ENCODE peak calls at places on chromosomes 3 and 15, in seven cellular contexts. One of them, this sample, is unnamed. For H3K4me1, the result is how much of the 10 kb centered on the place peaks cover.

GRCh38 chr3:170692720-170693119 is 106.8 kb upstream of the SLC7A14 start:
- DNase-seq in sigmoid colon: no peak
- DNase-seq in MM.1S: no peak
- DNase-seq in endodermal cell: no peak
- DNase-seq in DND-41: no peak
- DNase-seq in psoas muscle: no peak
- DNase-seq in transverse colon: no peak
- DNase-seq in this sample: no peak

GRCh38 chr15:34621675-34622074 is 38.2 kb upstream of the GOLGA8B start:
- DNase-seq in sigmoid colon: no peak
- DNase-seq in MM.1S: no peak
- DNase-seq in endodermal cell: no peak
- DNase-seq in DND-41: no peak
- DNase-seq in psoas muscle: no peak
- DNase-seq in transverse colon: no peak
- DNase-seq in this sample: no peak

GRCh38 chr15:88911766-88912118 is 1.4 kb downstream of the MFGE8 start:
- DNase-seq in sigmoid colon: peak
- DNase-seq in MM.1S: no peak
- DNase-seq in endodermal cell: peak
- DNase-seq in DND-41: no peak
- DNase-seq in psoas muscle: peak
- DNase-seq in transverse colon: no peak
- DNase-seq in this sample: no peak

GRCh38 chr3:13559751-13560540 is 11.0 kb downstream of the FBLN2 start:
- DNase-seq in sigmoid colon: peak
- DNase-seq in MM.1S: no peak
- DNase-seq in endodermal cell: no peak
- DNase-seq in DND-41: no peak
- DNase-seq in psoas muscle: peak
- DNase-seq in transverse colon: no peak
- DNase-seq in this sample: peak

GRCh38 chr3:155946178-155946577 is 75.7 kb downstream of the GMPS start:
- DNase-seq in sigmoid colon: no peak
- DNase-seq in MM.1S: no peak
- DNase-seq in endodermal cell: no peak
- DNase-seq in DND-41: no peak
- DNase-seq in psoas muscle: no peak
- DNase-seq in transverse colon: no peak
- DNase-seq in this sample: no peak

GRCh38 chr3:158659454-158660237 is 12.8 kb downstream of the LXN start:
- DNase-seq in sigmoid colon: peak
- DNase-seq in MM.1S: peak
- DNase-seq in endodermal cell: peak
- DNase-seq in DND-41: peak
- DNase-seq in psoas muscle: peak
- DNase-seq in transverse colon: peak
- DNase-seq in this sample: peak

GRCh38 chr3:146189519-146190173 is 28.7 kb upstream of the PLOD2 start:
- DNase-seq in sigmoid colon: peak
- DNase-seq in MM.1S: peak
- DNase-seq in endodermal cell: peak
- DNase-seq in DND-41: peak
- DNase-seq in psoas muscle: no peak
- DNase-seq in transverse colon: no peak
- DNase-seq in this sample: no peak

GRCh38 chr3:39125837-39126500 is 18.5 kb downstream of the TTC21A start:
- DNase-seq in sigmoid colon: peak
- DNase-seq in MM.1S: no peak
- DNase-seq in endodermal cell: no peak
- DNase-seq in DND-41: no peak
- DNase-seq in psoas muscle: no peak
- DNase-seq in transverse colon: no peak
- DNase-seq in this sample: no peak

GRCh38 chr15:73368301-73369072 is at the start of gene HCN4:
- DNase-seq in sigmoid colon: no peak
- DNase-seq in MM.1S: no peak
- DNase-seq in endodermal cell: peak
- DNase-seq in DND-41: no peak
- DNase-seq in psoas muscle: no peak
- DNase-seq in transverse colon: no peak
- DNase-seq in this sample: no peak

GRCh38 chr3:81967362-81967761 is 205.9 kb upstream of the GBE1 start:
- DNase-seq in sigmoid colon: no peak
- DNase-seq in MM.1S: no peak
- DNase-seq in endodermal cell: no peak
- DNase-seq in DND-41: no peak
- DNase-seq in psoas muscle: no peak
- DNase-seq in transverse colon: no peak
- DNase-seq in this sample: no peak

GRCh38 chr3:190266915-190267290 is 55.3 kb downstream of the CLDN1 start:
- DNase-seq in sigmoid colon: no peak
- DNase-seq in MM.1S: no peak
- DNase-seq in endodermal cell: no peak
- DNase-seq in DND-41: no peak
- DNase-seq in psoas muscle: no peak
- DNase-seq in transverse colon: no peak
- DNase-seq in this sample: no peak

GRCh38 chr15:30929064-30929669 is 25.5 kb downstream of the FAN1 start:
- DNase-seq in sigmoid colon: no peak
- DNase-seq in MM.1S: no peak
- DNase-seq in endodermal cell: no peak
- DNase-seq in DND-41: no peak
- DNase-seq in psoas muscle: no peak
- DNase-seq in transverse colon: no peak
- DNase-seq in this sample: no peak

GRCh38 chr3:177357352-177358084 is 160.2 kb upstream of the TBL1XR1 start:
- DNase-seq in sigmoid colon: no peak
- DNase-seq in MM.1S: peak
- DNase-seq in endodermal cell: peak
- DNase-seq in DND-41: no peak
- DNase-seq in psoas muscle: no peak
- DNase-seq in transverse colon: peak
- DNase-seq in this sample: peak

GRCh38 chr3:58342676-58343075 is 10.0 kb downstream of the PXK start:
- DNase-seq in sigmoid colon: no peak
- DNase-seq in MM.1S: no peak
- DNase-seq in endodermal cell: no peak
- DNase-seq in DND-41: no peak
- DNase-seq in psoas muscle: no peak
- DNase-seq in transverse colon: no peak
- DNase-seq in this sample: no peak

GRCh38 chr3:170811928-170812591 is 57.9 kb downstream of the RPL22L1 start:
- DNase-seq in sigmoid colon: peak
- DNase-seq in MM.1S: peak
- DNase-seq in endodermal cell: peak
- DNase-seq in DND-41: peak
- DNase-seq in psoas muscle: peak
- DNase-seq in transverse colon: peak
- DNase-seq in this sample: peak

GRCh38 chr15:72206677-72207000 is 9.1 kb upstream of the GRAMD2A start:
- DNase-seq in sigmoid colon: no peak
- DNase-seq in MM.1S: no peak
- DNase-seq in endodermal cell: peak
- DNase-seq in DND-41: no peak
- DNase-seq in psoas muscle: no peak
- DNase-seq in transverse colon: no peak
- DNase-seq in this sample: no peak

GRCh38 chr3:30656624-30657141 is 50.3 kb downstream of the TGFBR2 start:
- DNase-seq in sigmoid colon: no peak
- DNase-seq in MM.1S: no peak
- DNase-seq in endodermal cell: no peak
- DNase-seq in DND-41: no peak
- DNase-seq in psoas muscle: no peak
- DNase-seq in transverse colon: no peak
- DNase-seq in this sample: no peak

GRCh38 chr3:30660128-30660525 is 53.7 kb downstream of the TGFBR2 start:
- DNase-seq in sigmoid colon: no peak
- DNase-seq in MM.1S: no peak
- DNase-seq in endodermal cell: no peak
- DNase-seq in DND-41: no peak
- DNase-seq in psoas muscle: no peak
- DNase-seq in transverse colon: no peak
- DNase-seq in this sample: no peak

GRCh38 chr3:30659270-30660127 is 53.1 kb downstream of the TGFBR2 start:
- DNase-seq in sigmoid colon: no peak
- DNase-seq in MM.1S: peak
- DNase-seq in endodermal cell: no peak
- DNase-seq in DND-41: no peak
- DNase-seq in psoas muscle: no peak
- DNase-seq in transverse colon: no peak
- DNase-seq in this sample: no peak

GRCh38 chr3:30658328-30659052 is 52.1 kb downstream of the TGFBR2 start:
- DNase-seq in sigmoid colon: no peak
- DNase-seq in MM.1S: peak
- DNase-seq in endodermal cell: no peak
- DNase-seq in DND-41: peak
- DNase-seq in psoas muscle: no peak
- DNase-seq in transverse colon: no peak
- DNase-seq in this sample: no peak

GRCh38 chr3:30657914-30658313 is 51.5 kb downstream of the TGFBR2 start:
- DNase-seq in sigmoid colon: no peak
- DNase-seq in MM.1S: no peak
- DNase-seq in endodermal cell: no peak
- DNase-seq in DND-41: peak
- DNase-seq in psoas muscle: no peak
- DNase-seq in transverse colon: no peak
- DNase-seq in this sample: no peak
- H3K4me1 ChIP-seq in sigmoid colon: half or more
- H3K4me1 ChIP-seq in MM.1S: half or more
- H3K4me1 ChIP-seq in endodermal cell: under half
- H3K4me1 ChIP-seq in DND-41: half or more
- H3K4me1 ChIP-seq in psoas muscle: under half
- H3K4me1 ChIP-seq in transverse colon: under half
- H3K4me1 ChIP-seq in this sample: under half

GRCh38 chr3:53420831-53421230 is 73.5 kb upstream of the DCP1A start:
- DNase-seq in sigmoid colon: no peak
- DNase-seq in MM.1S: no peak
- DNase-seq in endodermal cell: no peak
- DNase-seq in DND-41: no peak
- DNase-seq in psoas muscle: no peak
- DNase-seq in transverse colon: no peak
- DNase-seq in this sample: no peak
- TF ChIP-seq CTCF in sigmoid colon: no peak
- TF ChIP-seq CTCF in MM.1S: no peak
- TF ChIP-seq CTCF in endodermal cell: no peak
- TF ChIP-seq CTCF in DND-41: no peak
- TF ChIP-seq CTCF in psoas muscle: no peak
- TF ChIP-seq CTCF in transverse colon: no peak
- TF ChIP-seq CTCF in this sample: no peak

DNA sequence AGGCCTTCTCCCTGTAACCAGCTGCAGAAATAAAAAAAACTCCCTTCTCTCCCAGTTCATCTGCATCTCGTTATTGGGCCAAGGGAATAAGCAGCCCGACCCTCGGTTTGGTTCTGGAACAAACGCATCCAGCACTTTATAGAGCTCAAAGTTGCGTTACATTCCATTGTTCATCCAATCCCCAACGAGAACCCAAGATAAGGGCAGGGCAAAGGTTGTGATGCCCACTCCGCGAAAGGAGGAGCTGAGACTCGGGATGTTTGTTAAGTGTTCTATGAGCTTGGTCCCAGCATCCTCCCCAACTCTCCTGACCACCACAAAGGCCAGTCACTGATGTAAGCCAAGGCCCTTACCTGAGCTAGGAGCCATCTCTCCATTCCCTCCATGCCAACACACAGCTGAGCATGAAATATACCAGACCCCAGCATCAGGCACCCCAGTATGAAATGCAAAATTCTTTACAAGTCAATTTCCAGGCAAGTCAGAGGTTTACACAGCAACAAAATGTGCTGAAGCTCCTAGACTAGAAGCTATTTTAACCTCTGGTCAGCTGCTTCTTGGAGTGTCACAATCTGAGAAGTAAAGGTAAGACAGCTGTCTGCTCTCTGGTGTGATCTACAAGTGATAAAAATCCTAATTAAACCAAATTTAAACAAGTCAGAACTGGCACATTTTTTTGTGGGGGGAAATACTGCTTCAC is 17.9 kb downstream of the CCDC12 start:
- DNase-seq in sigmoid colon: no peak
- DNase-seq in MM.1S: no peak
- DNase-seq in endodermal cell: no peak
- DNase-seq in DND-41: no peak
- DNase-seq in psoas muscle: no peak
- DNase-seq in transverse colon: no peak
- DNase-seq in this sample: no peak
- H3K4me1 ChIP-seq in sigmoid colon: half or more
- H3K4me1 ChIP-seq in MM.1S: under half
- H3K4me1 ChIP-seq in endodermal cell: under half
- H3K4me1 ChIP-seq in DND-41: half or more
- H3K4me1 ChIP-seq in psoas muscle: half or more
- H3K4me1 ChIP-seq in transverse colon: half or more
- H3K4me1 ChIP-seq in this sample: half or more

DNA sequence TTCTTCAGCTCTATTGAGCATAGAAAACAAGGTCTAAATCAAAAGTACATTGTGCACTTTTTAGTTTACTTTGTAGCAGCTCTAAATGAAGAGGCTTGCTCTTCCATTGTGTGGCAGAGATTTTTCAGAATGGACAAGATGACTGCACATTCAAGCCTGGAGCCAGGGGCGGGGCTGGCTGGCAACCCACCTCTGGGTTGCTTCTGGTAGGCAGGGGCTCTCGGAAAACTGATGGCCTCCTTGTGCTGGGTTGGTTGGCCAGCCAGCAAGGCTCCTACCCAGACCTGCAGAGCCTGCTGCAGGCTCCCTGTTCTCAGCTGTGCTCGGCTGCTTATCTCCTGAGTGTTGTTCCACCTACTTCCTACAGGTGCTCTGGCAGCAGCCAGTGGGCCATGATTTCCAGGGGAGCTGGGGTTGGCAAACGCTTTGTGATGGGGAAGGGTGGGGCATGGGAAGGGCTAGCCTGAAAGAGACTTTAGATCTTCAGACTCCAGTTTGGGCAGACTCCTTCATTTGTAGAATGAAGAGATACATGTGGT is 8.8 kb downstream of the BSN start:
- DNase-seq in sigmoid colon: no peak
- DNase-seq in MM.1S: no peak
- DNase-seq in endodermal cell: peak
- DNase-seq in DND-41: no peak
- DNase-seq in psoas muscle: no peak
- DNase-seq in transverse colon: no peak
- DNase-seq in this sample: no peak
- TF ChIP-seq CTCF in sigmoid colon: no peak
- TF ChIP-seq CTCF in MM.1S: no peak
- TF ChIP-seq CTCF in endodermal cell: peak
- TF ChIP-seq CTCF in DND-41: no peak
- TF ChIP-seq CTCF in psoas muscle: no peak
- TF ChIP-seq CTCF in transverse colon: no peak
- TF ChIP-seq CTCF in this sample: no peak

DNA sequence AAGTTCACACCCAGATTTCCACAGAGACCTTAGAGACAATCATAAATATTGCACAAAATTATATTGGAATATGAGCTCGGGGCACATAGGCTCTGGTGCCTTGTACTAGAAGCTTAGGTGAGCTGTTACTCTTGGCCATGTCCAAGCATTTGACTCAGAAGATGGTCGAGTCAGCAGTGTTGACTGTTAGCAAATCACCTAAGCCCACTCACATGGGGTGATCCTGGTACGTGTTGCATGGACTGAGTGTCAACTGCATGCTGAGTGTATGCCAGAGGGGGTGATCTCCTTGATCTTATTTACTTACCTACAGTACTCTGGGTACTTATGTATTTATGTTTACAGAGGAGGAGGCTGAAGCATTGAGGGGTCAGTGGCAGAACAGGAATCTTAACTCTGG is 14.0 kb downstream of the SMAD3 start:
- DNase-seq in sigmoid colon: no peak
- DNase-seq in MM.1S: no peak
- DNase-seq in endodermal cell: no peak
- DNase-seq in DND-41: no peak
- DNase-seq in psoas muscle: no peak
- DNase-seq in transverse colon: no peak
- DNase-seq in this sample: no peak
- H3K4me1 ChIP-seq in sigmoid colon: half or more
- H3K4me1 ChIP-seq in MM.1S: half or more
- H3K4me1 ChIP-seq in endodermal cell: under half
- H3K4me1 ChIP-seq in DND-41: under half
- H3K4me1 ChIP-seq in psoas muscle: half or more
- H3K4me1 ChIP-seq in transverse colon: half or more
- H3K4me1 ChIP-seq in this sample: half or more

This sample was measured in right atrium auricular region.